ENCODE peak calls at places on chromosome 7, in four cellular contexts. P is RCC 7860; D is activated effector memory CD4-positive, alpha-beta T cell treated with Interleukin-2 at 50 U/mL for 16 hours; I is HCT116. U is an unnamed sample.

GRCh38 chr7:35313575-35313974 is 59.7 kb upstream of the TBX20 start:
- DNase-seq in P (no peak), D (no peak), I (no peak), U (no peak)

GRCh38 chr7:41824284-41824683 is 121.4 kb upstream of the INHBA start:
- DNase-seq in P (peak; percentile 38), D (no peak), I (no peak), U (no peak)

GRCh38 chr7:123682690-123683089 is 27.0 kb downstream of the LMOD2 start:
- DNase-seq in P (peak; percentile 58), D (no peak), I (peak; percentile 23), U (no peak)

GRCh38 chr7:94050046-94050445 is 45.9 kb upstream of the BET1 start:
- DNase-seq in P (no peak), D (no peak), I (no peak), U (no peak)

GRCh38 chr7:142445019-142445686 is 187.3 kb upstream of the PRSS58 start:
- DNase-seq in P (no peak), D (no peak), I (peak; percentile 12), U (peak; percentile 27)

GRCh38 chr7:128838109-128838779 is 8.0 kb downstream of the FLNC start:
- DNase-seq in P (no peak), D (no peak), I (no peak), U (no peak)

GRCh38 chr7:159065852-159066480 is 78.7 kb downstream of the VIPR2 start:
- DNase-seq in P (no peak), D (no peak), I (no peak), U (no peak)

GRCh38 chr7:27560706-27561235 is 101.9 kb downstream of the HIBADH start:
- DNase-seq in P (peak; percentile 52), D (no peak), I (no peak), U (no peak)

GRCh38 chr7:49852619-49853462 is 79.4 kb downstream of the VWC2 start:
- DNase-seq in P (peak; percentile 32), D (no peak), I (peak; percentile 13), U (no peak)

GRCh38 chr7:44368885-44369284 is 43.5 kb upstream of the CAMK2B start:
- DNase-seq in P (no peak), D (no peak), I (no peak), U (no peak)

GRCh38 chr7:5200561-5201235 is 10.7 kb downstream of the WIPI2 start:
- DNase-seq in P (no peak), D (no peak), I (no peak), U (no peak)

GRCh38 chr7:41206267-41206666 is 496.6 kb downstream of the INHBA start:
- DNase-seq in P (no peak), D (no peak), I (no peak), U (no peak)

GRCh38 chr7:1029637-1030443 is 14.5 kb upstream of the GPR146 start:
- DNase-seq in P (no peak), D (no peak), I (no peak), U (no peak)

GRCh38 chr7:92682767-92683539 is 92.8 kb upstream of the FAM133B start:
- DNase-seq in P (no peak), D (no peak), I (no peak), U (no peak)

GRCh38 chr7:149776848-149777407 is 3.5 kb upstream of the ZNF467 start:
- DNase-seq in P (no peak), D (no peak), I (no peak), U (no peak)

GRCh38 chr7:50449881-50450690 is at the start of gene FIGNL1:
- DNase-seq in P (peak; percentile 71), D (peak; percentile 81), I (peak; percentile 55), U (peak; percentile 75)

GRCh38 chr7:22201182-22201880 is 155.6 kb downstream of the RAPGEF5 start:
- DNase-seq in P (no peak), D (no peak), I (no peak), U (no peak)

GRCh38 chr7:44376429-44377133 is 51.2 kb upstream of the CAMK2B start:
- DNase-seq in P (no peak), D (no peak), I (no peak), U (no peak)

GRCh38 chr7:155803418-155804376 is 8.6 kb downstream of the SHH start:
- DNase-seq in P (no peak), D (no peak), I (no peak), U (no peak)

GRCh38 chr7:149070372-149071140 is 20.0 kb downstream of the ZNF786 start:
- DNase-seq in P (no peak), D (no peak), I (no peak), U (no peak)

GRCh38 chr7:10860516-10860915 is 113.2 kb upstream of the PHF14 start:
- DNase-seq in P (no peak), D (no peak), I (no peak), U (no peak)

GRCh38 chr7:24713850-24714675 is 43.2 kb downstream of the GSDME start:
- DNase-seq in P (no peak), D (no peak), I (no peak), U (no peak)